ENCODE peak calls at places on chromosome 11, in five cellular contexts. K, G, C, D and V are unnamed samples.

GRCh38 chr11:6022954-6023353 is 7.6 kb downstream of the OR56A1 start:
- DNase-seq in K (peak; percentile 54), G (no peak), C (peak; percentile 20), D (peak; percentile 43), V (peak; percentile 26)

GRCh38 chr11:92388380-92388779 is 163.8 kb downstream of the FAT3 start:
- DNase-seq in K (no peak), G (no peak), C (no peak), D (no peak), V (no peak)

GRCh38 chr11:126281245-126281644 is 1.6 kb upstream of the TIRAP start:
- DNase-seq in K (no peak), G (no peak), C (no peak), D (no peak), V (no peak)

GRCh38 chr11:2662024-2662312 is 37.8 kb downstream of the KCNQ1OT1 start:
- DNase-seq in K (no peak), G (no peak), C (no peak), D (no peak), V (no peak)

GRCh38 chr11:17633279-17633986 is 85.9 kb upstream of the MYOD1 start:
- DNase-seq in K (no peak), G (no peak), C (no peak), D (no peak), V (no peak)

GRCh38 chr11:32586576-32587190 is 3.1 kb downstream of the EIF3M start:
- DNase-seq in K (peak; percentile 58), G (no peak), C (no peak), D (peak; percentile 24), V (peak; percentile 50)

GRCh38 chr11:72684236-72684912 is 10.2 kb upstream of the PDE2A start:
- DNase-seq in K (peak; percentile 64), G (peak; percentile 55), C (peak; percentile 59), D (peak; percentile 57), V (peak; percentile 63)

GRCh38 chr11:8870461-8871282 is 40.3 kb upstream of the AKIP1 start:
- DNase-seq in K (peak; percentile 47), G (peak; percentile 23), C (peak; percentile 69), D (peak; percentile 75), V (peak; percentile 12)

GRCh38 chr11:119067371-119068222 is at the start of gene VPS11:
- DNase-seq in K (peak; percentile 99), G (peak; percentile 92), C (peak; percentile 97), D (peak; percentile 96), V (peak; percentile 98)
- TF ChIP-seq POLR2A in K (peak; percentile 55), G (peak; percentile 63), C (no peak), D (peak; percentile 47), V (peak; percentile 78)

GRCh38 chr11:61163714-61164609 is 2.7 kb upstream of the VPS37C start:
- DNase-seq in K (peak; percentile 76), G (no peak), C (no peak), D (no peak), V (peak; percentile 83)

GRCh38 chr11:61158691-61159381 is 2.4 kb downstream of the VPS37C start:
- DNase-seq in K (no peak), G (no peak), C (no peak), D (peak; percentile 89), V (no peak)

GRCh38 chr11:61162092-61162935 is 1.1 kb upstream of the VPS37C start:
- DNase-seq in K (peak; percentile 58), G (no peak), C (no peak), D (peak; percentile 44), V (peak; percentile 57)

GRCh38 chr11:61160487-61161189 is 588 bp downstream of the VPS37C start:
- DNase-seq in K (no peak), G (no peak), C (no peak), D (no peak), V (no peak)

GRCh38 chr11:61161190-61162091 is at the start of gene VPS37C:
- DNase-seq in K (peak; percentile 95), G (peak; percentile 73), C (peak; percentile 87), D (peak; percentile 83), V (peak; percentile 91)
- TF ChIP-seq POLR2A in K (peak; percentile 93), G (peak; percentile 71), C (no peak), D (peak; percentile 74), V (peak; percentile 84)

DNA sequence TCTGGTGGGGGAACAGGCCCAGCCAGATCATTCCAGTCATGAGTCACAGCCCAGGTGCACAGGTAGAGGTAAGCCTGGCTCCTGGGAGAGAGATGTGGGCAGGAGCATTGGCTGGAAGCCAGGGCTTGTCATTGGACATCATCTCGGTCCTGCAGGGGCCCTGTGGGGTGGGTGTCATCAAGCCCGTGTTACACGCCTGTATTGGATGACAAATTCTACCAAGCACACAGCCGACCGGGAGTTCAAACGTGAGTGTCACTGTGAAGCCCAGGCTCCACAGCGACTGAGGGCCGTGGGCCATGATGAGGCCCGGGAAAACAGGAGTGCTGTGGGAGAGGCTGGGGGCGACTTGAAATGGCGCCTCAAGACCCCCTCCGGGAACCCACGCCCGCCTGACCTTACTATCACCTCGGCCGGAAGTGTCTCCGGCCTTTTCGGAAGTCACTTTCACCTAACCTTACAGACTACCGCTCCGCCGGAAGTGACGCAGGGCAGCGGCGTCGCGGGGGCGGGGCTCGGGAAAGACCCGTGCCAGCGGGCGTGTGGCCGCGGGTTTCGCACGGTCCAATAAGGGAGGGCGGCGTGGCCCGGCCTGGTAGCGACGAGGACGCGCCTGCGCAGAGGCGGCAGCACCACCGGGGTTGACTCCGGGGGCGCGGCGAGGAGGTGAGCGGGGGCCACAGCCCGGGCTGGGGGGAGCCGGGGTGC is at the start of gene FKBP2:
- DNase-seq in K (peak; percentile 98), G (peak; percentile 96), C (peak; percentile 97), D (peak; percentile 95), V (peak; percentile 99)
- TF ChIP-seq POLR2A in K (peak; percentile 89), G (peak; percentile 93), C (peak; percentile 65), D (peak; percentile 84), V (peak; percentile 96)

GRCh38 chr11:65127473-65128181 is 5.5 kb downstream of the MRPL49 start:
- DNase-seq in K (peak; percentile 3), G (no peak), C (no peak), D (no peak), V (no peak)
- TF ChIP-seq POLR2A in K (no peak), G (no peak), C (no peak), D (no peak), V (no peak)

DNA sequence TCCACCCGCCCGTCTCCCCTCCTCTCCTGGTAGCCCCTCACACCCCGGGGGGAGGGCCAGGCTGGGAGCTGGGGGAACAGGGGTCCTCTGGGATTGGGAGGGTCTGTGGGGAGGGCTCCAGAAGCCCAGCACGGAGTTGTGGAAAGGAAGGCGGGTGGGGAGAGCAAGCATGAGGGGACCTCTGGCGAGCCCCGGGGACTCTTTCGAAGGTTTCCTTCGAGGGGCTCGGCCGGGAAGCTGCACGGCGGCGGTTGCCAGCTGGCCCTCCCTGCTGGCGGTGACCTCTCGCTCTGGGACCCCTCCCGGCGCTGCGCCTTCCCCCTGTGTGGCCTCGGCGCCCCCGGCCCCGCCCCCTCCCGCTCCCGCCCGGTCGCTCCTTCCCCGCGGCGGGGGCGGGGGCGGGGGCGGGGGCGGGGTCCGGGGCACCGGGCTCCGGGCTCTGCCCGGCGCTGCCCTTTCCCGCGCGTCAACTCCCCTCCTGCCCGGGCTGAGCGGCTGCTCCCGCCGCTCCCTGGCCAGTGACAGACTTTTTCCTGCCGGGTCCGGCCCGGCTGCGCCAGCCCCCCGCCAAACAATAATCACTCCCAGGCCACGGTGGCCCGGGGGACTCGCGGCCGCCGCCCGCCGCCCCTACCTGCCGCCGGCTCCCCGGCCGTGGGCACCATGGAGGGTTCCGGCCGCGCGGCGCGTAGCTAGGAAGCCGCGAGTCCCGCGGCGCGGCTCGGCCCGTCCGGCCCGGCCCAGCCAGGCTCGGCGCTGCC is 986 bp downstream of the CLCF1 start:
- DNase-seq in K (peak; percentile 72), G (no peak), C (no peak), D (no peak), V (peak; percentile 47)
- TF ChIP-seq POLR2A in K (no peak), G (peak; percentile 33), C (no peak), D (no peak), V (no peak)

DNA sequence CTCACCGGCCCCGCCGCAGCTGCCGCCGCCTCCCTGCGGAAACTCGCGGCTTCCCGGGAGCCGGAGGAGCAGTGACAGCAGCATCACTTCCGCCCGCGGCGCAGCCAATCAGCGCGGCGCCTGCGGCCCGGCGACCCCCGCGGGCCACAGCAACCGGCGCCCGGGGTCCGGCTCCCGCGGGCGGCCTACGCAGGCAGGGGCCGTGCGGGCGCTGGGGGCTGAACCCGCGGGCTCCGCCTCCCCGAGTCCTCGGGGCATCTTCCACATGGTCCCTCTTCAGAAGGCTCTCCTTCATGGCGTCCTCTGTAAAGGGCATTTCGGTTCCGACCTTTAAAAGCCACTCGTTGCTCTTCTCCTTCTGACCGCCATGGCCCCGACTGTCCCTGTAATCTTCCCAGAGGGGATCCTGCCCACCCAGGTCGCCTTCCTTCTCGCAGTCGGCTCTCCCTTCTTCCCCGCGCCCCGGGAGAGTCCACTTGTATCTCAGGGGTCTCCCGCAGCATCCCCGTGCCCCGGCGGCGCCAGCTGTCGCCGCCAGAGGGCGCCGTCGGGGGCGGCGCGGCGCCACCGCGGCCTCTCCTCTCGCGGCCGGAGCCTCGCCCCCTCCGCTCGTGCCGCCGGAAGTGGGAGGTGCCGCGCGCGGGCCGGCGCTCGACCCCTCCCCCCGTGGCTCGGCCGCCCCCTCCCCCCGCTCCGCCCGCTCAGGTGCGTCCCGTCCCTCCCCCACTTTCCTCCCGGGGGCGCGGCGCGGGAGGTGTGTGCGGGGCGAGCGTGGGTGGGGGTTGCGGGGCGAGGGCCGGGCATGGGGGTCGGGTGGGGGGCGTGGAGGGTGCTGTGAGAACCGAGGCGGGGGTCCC is at the start of the genes PCSK7 and RNF214:
- DNase-seq in K (peak; percentile 83), G (peak; percentile 56), C (peak; percentile 85), D (peak; percentile 61), V (peak; percentile 86)
- TF ChIP-seq POLR2A in K (peak; percentile 58), G (peak; percentile 73), C (peak; percentile 57), D (peak; percentile 74), V (peak; percentile 86)

GRCh38 chr11:66008095-66008467 is 3.7 kb upstream of the CST6 start:
- DNase-seq in K (no peak), G (no peak), C (no peak), D (no peak), V (no peak)

GRCh38 chr11:66004186-66004585 is 1.9 kb downstream of the BANF1 start:
- DNase-seq in K (no peak), G (no peak), C (no peak), D (no peak), V (no peak)

GRCh38 chr11:66006891-66007176 is 4.5 kb downstream of the BANF1 start:
- DNase-seq in K (no peak), G (no peak), C (no peak), D (no peak), V (no peak)

GRCh38 chr11:66007201-66007634 is 4.6 kb upstream of the CST6 start:
- DNase-seq in K (peak; percentile 32), G (no peak), C (no peak), D (no peak), V (peak; percentile 35)

GRCh38 chr11:66006134-66006890 is 4.0 kb downstream of the BANF1 start:
- DNase-seq in K (no peak), G (no peak), C (no peak), D (no peak), V (no peak)
- TF ChIP-seq POLR2A in K (no peak), G (no peak), C (no peak), D (no peak), V (no peak)